ENCODE peak calls at places on chromosomes 16 and 17, in four cellular contexts. One of them, this sample, is unnamed. For H3K4me1 and H3K36me3, the result is how much of the 10 kb centered on the place peaks cover.

GRCh38 chr17:66353937-66354401 is 51.6 kb downstream of the PRKCA start:
- DNase-seq in tibial nerve: no peak
- DNase-seq in prostate gland: no peak
- DNase-seq in hepatocyte: no peak
- DNase-seq in this sample: no peak

GRCh38 chr17:43917348-43918025 is 10.2 kb upstream of the MPP2 start:
- DNase-seq in tibial nerve: no peak
- DNase-seq in hepatocyte: peak
- DNase-seq in prostate gland: no peak
- DNase-seq in this sample: no peak

GRCh38 chr17:29215717-29216116 is 30.9 kb upstream of the CRYBA1 start:
- DNase-seq in tibial nerve: no peak
- DNase-seq in hepatocyte: no peak
- DNase-seq in prostate gland: no peak
- DNase-seq in this sample: no peak

GRCh38 chr17:68421486-68421885 is 35.8 kb downstream of the WIPI1 start:
- DNase-seq in tibial nerve: no peak
- DNase-seq in hepatocyte: no peak
- DNase-seq in prostate gland: no peak
- DNase-seq in this sample: no peak

GRCh38 chr17:32621612-32622312 is 135.0 kb downstream of the CDK5R1 start:
- DNase-seq in prostate gland: no peak
- DNase-seq in hepatocyte: no peak
- DNase-seq in tibial nerve: no peak
- DNase-seq in this sample: no peak

GRCh38 chr17:5115673-5116651 is at the start of gene USP6:
- DNase-seq in prostate gland: no peak
- DNase-seq in tibial nerve: no peak
- DNase-seq in hepatocyte: no peak
- DNase-seq in this sample: no peak

GRCh38 chr16:59259074-59259963 is 525.2 kb upstream of the GOT2 start:
- DNase-seq in prostate gland: no peak
- DNase-seq in hepatocyte: no peak
- DNase-seq in tibial nerve: no peak
- DNase-seq in this sample: no peak

GRCh38 chr17:40323731-40324650 is 15.0 kb downstream of the RARA start:
- DNase-seq in prostate gland: no peak
- DNase-seq in tibial nerve: no peak
- DNase-seq in hepatocyte: no peak
- DNase-seq in this sample: peak

GRCh38 chr16:75486666-75487313 is 8.5 kb downstream of the CHST6 start:
- DNase-seq in prostate gland: no peak
- DNase-seq in hepatocyte: no peak
- DNase-seq in tibial nerve: no peak
- DNase-seq in this sample: no peak

GRCh38 chr17:72952641-72953313 is 139.7 kb downstream of the SLC39A11 start:
- DNase-seq in prostate gland: no peak
- DNase-seq in tibial nerve: no peak
- DNase-seq in hepatocyte: peak
- DNase-seq in this sample: no peak

GRCh38 chr17:4008496-4009163 is 44.4 kb upstream of the ATP2A3 start:
- DNase-seq in prostate gland: no peak
- DNase-seq in hepatocyte: no peak
- DNase-seq in tibial nerve: no peak
- DNase-seq in this sample: no peak

GRCh38 chr17:9472094-9472493 is 103.5 kb downstream of the STX8 start:
- DNase-seq in tibial nerve: no peak
- DNase-seq in hepatocyte: no peak
- DNase-seq in prostate gland: no peak
- DNase-seq in this sample: no peak

GRCh38 chr17:12522743-12523181 is 142.9 kb upstream of the MYOCD start:
- DNase-seq in hepatocyte: peak
- DNase-seq in tibial nerve: no peak
- DNase-seq in prostate gland: peak
- DNase-seq in this sample: no peak

GRCh38 chr16:3147046-3147756 is 12.4 kb downstream of the ZNF213 start:
- DNase-seq in tibial nerve: no peak
- DNase-seq in hepatocyte: no peak
- DNase-seq in prostate gland: no peak
- DNase-seq in this sample: no peak

GRCh38 chr17:57684711-57685498 is 60.2 kb downstream of the CCDC182 start:
- DNase-seq in hepatocyte: no peak
- DNase-seq in prostate gland: no peak
- DNase-seq in tibial nerve: no peak
- DNase-seq in this sample: no peak

GRCh38 chr17:44400226-44400847 is 10.9 kb upstream of the ITGA2B start:
- DNase-seq in prostate gland: no peak
- DNase-seq in hepatocyte: no peak
- DNase-seq in tibial nerve: no peak
- DNase-seq in this sample: no peak

GRCh38 chr17:74218436-74218835 is 5.1 kb downstream of the TTYH2 start:
- DNase-seq in hepatocyte: no peak
- DNase-seq in prostate gland: no peak
- DNase-seq in tibial nerve: no peak
- DNase-seq in this sample: no peak

GRCh38 chr16:57647136-57647875 is 18.9 kb downstream of the ADGRG1 start:
- DNase-seq in hepatocyte: no peak
- DNase-seq in prostate gland: no peak
- DNase-seq in tibial nerve: no peak
- DNase-seq in this sample: no peak

GRCh38 chr16:88907768-88908167 is 41.3 kb upstream of the PABPN1L start:
- DNase-seq in hepatocyte: no peak
- DNase-seq in prostate gland: no peak
- DNase-seq in tibial nerve: no peak
- DNase-seq in this sample: no peak

GRCh38 chr17:395974-396373 is 43.4 kb upstream of the RPH3AL start:
- DNase-seq in hepatocyte: no peak
- DNase-seq in tibial nerve: no peak
- DNase-seq in prostate gland: no peak
- DNase-seq in this sample: no peak

GRCh38 chr16:2799852-2800226 is 1.6 kb downstream of the PRSS41 start:
- DNase-seq in hepatocyte: peak
- DNase-seq in prostate gland: peak
- DNase-seq in tibial nerve: no peak
- DNase-seq in this sample: no peak

GRCh38 chr16:65312071-65312470 is 190.2 kb upstream of the CDH11 start:
- DNase-seq in hepatocyte: no peak
- DNase-seq in prostate gland: no peak
- DNase-seq in tibial nerve: no peak
- DNase-seq in this sample: no peak

GRCh38 chr17:57881783-57882291 is 32.0 kb upstream of the MRPS23 start:
- DNase-seq in tibial nerve: no peak
- DNase-seq in hepatocyte: peak
- DNase-seq in prostate gland: no peak
- DNase-seq in this sample: no peak

GRCh38 chr17:18059283-18059682 is 20.1 kb downstream of the GID4 start:
- DNase-seq in hepatocyte: no peak
- DNase-seq in prostate gland: no peak
- DNase-seq in tibial nerve: no peak
- DNase-seq in this sample: no peak

GRCh38 chr16:11296706-11297491 is 15.8 kb upstream of the PRM1 start:
- DNase-seq in prostate gland: peak
- DNase-seq in hepatocyte: peak
- DNase-seq in tibial nerve: no peak
- DNase-seq in this sample: no peak

GRCh38 chr17:41777157-41777578 is 9.3 kb downstream of the JUP start:
- DNase-seq in prostate gland: no peak
- DNase-seq in hepatocyte: no peak
- DNase-seq in tibial nerve: no peak
- DNase-seq in this sample: no peak

GRCh38 chr17:41781404-41782110 is 5.0 kb downstream of the JUP start:
- DNase-seq in tibial nerve: no peak
- DNase-seq in prostate gland: no peak
- DNase-seq in hepatocyte: peak
- DNase-seq in this sample: no peak

GRCh38 chr17:41782142-41782541 is 4.4 kb downstream of the JUP start:
- DNase-seq in hepatocyte: no peak
- DNase-seq in tibial nerve: no peak
- DNase-seq in prostate gland: no peak
- DNase-seq in this sample: no peak

GRCh38 chr17:41777579-41778188 is 8.8 kb downstream of the JUP start:
- DNase-seq in tibial nerve: peak
- DNase-seq in hepatocyte: peak
- DNase-seq in prostate gland: peak
- DNase-seq in this sample: no peak

GRCh38 chr17:41779954-41780353 is 6.6 kb downstream of the JUP start:
- DNase-seq in tibial nerve: no peak
- DNase-seq in prostate gland: no peak
- DNase-seq in hepatocyte: no peak
- DNase-seq in this sample: no peak
- H3K27ac ChIP-seq in tibial nerve: no peak
- H3K27ac ChIP-seq in prostate gland: no peak
- H3K27ac ChIP-seq in hepatocyte: no peak
- H3K27ac ChIP-seq in this sample: no peak

GRCh38 chr17:77419095-77419494 is 278.3 kb downstream of the SEC14L1 start:
- DNase-seq in tibial nerve: no peak
- DNase-seq in hepatocyte: no peak
- DNase-seq in prostate gland: no peak
- DNase-seq in this sample: no peak
- H3K4me1 ChIP-seq in tibial nerve: under half
- H3K4me1 ChIP-seq in hepatocyte: under half
- H3K4me1 ChIP-seq in prostate gland: under half
- H3K4me1 ChIP-seq in this sample: under half

DNA sequence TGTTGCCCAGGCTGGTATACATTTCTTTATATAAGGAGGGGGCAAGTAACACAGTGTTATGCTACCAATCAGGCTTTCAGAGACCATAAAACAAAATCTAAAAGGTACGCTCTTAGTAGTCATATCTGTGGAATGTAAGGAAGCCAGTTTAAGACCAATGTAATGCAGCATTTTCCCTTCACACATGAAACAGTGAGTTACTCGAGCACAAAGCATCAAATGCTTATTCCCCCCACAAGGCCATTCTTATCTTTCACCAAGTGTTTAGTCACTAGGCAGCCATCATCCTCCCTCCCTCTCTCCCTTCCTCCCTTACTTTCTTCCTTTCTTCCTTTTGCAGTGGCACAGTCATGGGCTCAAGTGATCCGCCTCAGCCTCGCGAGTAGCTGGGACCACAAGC is 12.8 kb downstream of the HMOX2 start:
- DNase-seq in prostate gland: no peak
- DNase-seq in hepatocyte: no peak
- DNase-seq in tibial nerve: no peak
- DNase-seq in this sample: no peak
- H3K36me3 ChIP-seq in prostate gland: under half
- H3K36me3 ChIP-seq in hepatocyte: under half
- H3K36me3 ChIP-seq in tibial nerve: under half
- H3K36me3 ChIP-seq in this sample: under half

GRCh38 chr16:85569615-85570212 is 43.4 kb upstream of the GSE1 start:
- DNase-seq in hepatocyte: no peak
- DNase-seq in prostate gland: no peak
- DNase-seq in tibial nerve: no peak
- DNase-seq in this sample: no peak
- H3K27ac ChIP-seq in hepatocyte: peak
- H3K27ac ChIP-seq in prostate gland: no peak
- H3K27ac ChIP-seq in tibial nerve: peak
- H3K27ac ChIP-seq in this sample: no peak

DNA sequence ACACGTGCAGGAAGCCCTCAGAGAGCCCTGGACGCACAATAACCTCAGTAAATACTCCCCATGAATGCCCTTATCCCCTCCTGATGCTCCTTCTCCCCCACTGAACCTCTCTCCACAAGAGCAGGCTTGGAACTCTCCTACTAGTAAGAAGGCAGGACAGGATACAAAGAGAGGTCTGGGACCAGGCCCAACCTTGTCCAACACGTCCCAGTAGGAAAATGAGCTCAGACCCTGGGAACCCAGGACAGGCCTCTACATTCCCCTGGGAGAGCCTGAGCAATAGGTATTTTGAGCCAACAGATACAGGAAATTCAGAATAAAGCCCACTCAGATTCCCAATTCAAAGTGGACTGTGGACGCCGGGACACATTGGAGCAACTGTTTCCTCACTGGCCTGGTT is 19.2 kb downstream of the ZNF423 start:
- DNase-seq in prostate gland: no peak
- DNase-seq in hepatocyte: no peak
- DNase-seq in tibial nerve: no peak
- DNase-seq in this sample: no peak
- H3K4me1 ChIP-seq in prostate gland: under half
- H3K4me1 ChIP-seq in hepatocyte: half or more
- H3K4me1 ChIP-seq in tibial nerve: under half
- H3K4me1 ChIP-seq in this sample: half or more